ENCODE peak calls at places on chromosomes 12 and 14, in four cellular contexts. R is IMR-90, I is OCI-LY7, L is mesenchymal stem cell. P is an unnamed sample.
A peak's percentile ranks its signal among the peaks of the same experiment; 100 is the strongest.

GRCh38 chr12:88181881-88182280 is 39.8 kb downstream of the TMTC3 start:
- DNase-seq in R (no peak), I (no peak), L (no peak), P (no peak)

GRCh38 chr12:81759215-81759991 is at the start of gene PPFIA2:
- DNase-seq in R (peak; percentile 4), I (no peak), L (peak; percentile 27), P (peak; percentile 27)

GRCh38 chr14:87432698-87433097 is 560.3 kb downstream of the GALC start:
- DNase-seq in R (no peak), I (no peak), L (no peak), P (no peak)

GRCh38 chr12:6154730-6155459 is 30.4 kb upstream of the VWF start:
- DNase-seq in R (no peak), I (no peak), L (no peak), P (no peak)

GRCh38 chr12:87171356-87171755 is 857.8 kb downstream of the C12orf50 start:
- DNase-seq in R (no peak), I (no peak), L (no peak), P (no peak)

GRCh38 chr12:124848621-124849380 is 14.9 kb downstream of the SCARB1 start:
- DNase-seq in R (no peak), I (no peak), L (no peak), P (no peak)

GRCh38 chr12:92065018-92065499 is 80.6 kb downstream of the BTG1 start:
- DNase-seq in R (peak; percentile 61), I (peak; percentile 23), L (peak; percentile 61), P (no peak)

GRCh38 chr12:56581418-56582145 is 48.5 kb downstream of the BAZ2A start:
- DNase-seq in R (peak; percentile 69), I (no peak), L (no peak), P (no peak)

GRCh38 chr12:54560374-54560858 is 11.0 kb downstream of the PDE1B start:
- DNase-seq in R (peak; percentile 36), I (peak; percentile 44), L (peak; percentile 11), P (peak; percentile 74)

GRCh38 chr12:123263196-123263817 is 8.3 kb downstream of the CDK2AP1 start:
- DNase-seq in R (no peak), I (no peak), L (no peak), P (no peak)

GRCh38 chr14:94111276-94112095 is 950 bp downstream of the IFI27 start:
- DNase-seq in R (no peak), I (no peak), L (no peak), P (no peak)

GRCh38 chr14:68956728-68957127 is 22.4 kb downstream of the ACTN1 start:
- DNase-seq in R (no peak), I (no peak), L (peak; percentile 57), P (no peak)

GRCh38 chr14:99125113-99125512 is 146.9 kb downstream of the BCL11B start:
- DNase-seq in R (no peak), I (no peak), L (no peak), P (no peak)

GRCh38 chr14:105208738-105209075 is 27.6 kb upstream of the NUDT14 start:
- DNase-seq in R (no peak), I (no peak), L (no peak), P (no peak)

GRCh38 chr14:67359319-67359774 is 257 bp downstream of the ATP6V1D start:
- DNase-seq in R (peak; percentile 63), I (no peak), L (peak; percentile 76), P (no peak)

GRCh38 chr12:46711756-46712155 is 114.0 kb downstream of the SLC38A4 start:
- DNase-seq in R (peak; percentile 49), I (no peak), L (no peak), P (no peak)

GRCh38 chr12:18139989-18140596 is 50.1 kb upstream of the RERGL start:
- DNase-seq in R (peak; percentile 27), I (peak; percentile 68), L (peak; percentile 52), P (peak; percentile 15)

GRCh38 chr12:18140969-18141368 is 51.0 kb upstream of the RERGL start:
- DNase-seq in R (no peak), I (no peak), L (no peak), P (no peak)

GRCh38 chr12:18139254-18139653 is 49.3 kb upstream of the RERGL start:
- DNase-seq in R (no peak), I (peak; percentile 86), L (no peak), P (no peak)

GRCh38 chr12:18145924-18146323 is 55.9 kb upstream of the RERGL start:
- DNase-seq in R (no peak), I (no peak), L (no peak), P (no peak)

GRCh38 chr12:18141583-18141982 is 51.6 kb upstream of the RERGL start:
- DNase-seq in R (no peak), I (no peak), L (no peak), P (no peak)
- H2AFZ ChIP-seq in R (no peak overlapping the region), I (peak overlapping the region; percentile 99), L (no peak overlapping the region), P (peak overlapping the region; percentile 4)

DNA sequence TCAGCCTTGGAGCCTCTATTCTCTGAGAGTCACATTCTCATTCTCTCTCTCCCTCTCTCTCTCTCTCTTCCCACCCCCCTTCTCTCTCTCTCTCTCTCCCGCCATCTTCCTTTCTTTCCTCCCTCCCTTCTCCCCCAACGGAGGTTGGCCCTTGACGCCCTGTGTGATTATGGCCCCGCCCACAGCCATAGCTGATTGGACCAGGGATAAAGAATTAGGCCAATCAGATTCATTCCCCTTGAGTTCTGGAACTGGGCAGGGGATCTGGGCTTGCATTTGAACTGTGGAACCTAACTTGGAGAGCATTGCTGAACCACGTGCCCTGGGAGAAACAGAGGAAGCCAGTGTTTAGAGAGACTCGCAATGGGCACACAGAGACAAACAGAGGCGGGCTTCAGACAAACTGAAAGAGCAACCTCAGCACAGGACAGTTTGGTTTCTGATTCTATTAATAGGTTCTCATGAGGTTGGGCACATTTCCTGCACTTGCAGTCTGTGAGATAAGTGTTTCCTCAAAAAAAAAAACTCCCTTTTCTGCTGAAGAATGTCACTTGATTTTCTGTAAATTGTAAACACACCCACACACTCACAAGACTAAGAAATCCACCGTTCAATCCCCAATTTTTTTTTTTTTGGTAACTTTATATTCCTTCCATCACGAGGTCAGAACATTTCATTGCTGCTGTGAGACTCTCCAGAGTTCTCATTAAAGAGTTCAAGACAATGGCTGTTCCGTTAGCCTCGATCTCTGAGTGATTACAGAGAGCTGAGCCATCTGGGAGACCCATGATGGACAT is 3.6 kb upstream of the P2RX7 start:
- DNase-seq in R (peak; percentile 27), I (peak; percentile 89), L (peak; percentile 97), P (no peak)
- H3K27ac ChIP-seq in R (no peak overlapping the region), I (peak overlapping the region; percentile 57), L (no peak overlapping the region), P (no peak overlapping the region)

GRCh38 chr12:67208326-67209067 is 60.7 kb upstream of the CAND1 start:
- DNase-seq in R (no peak), I (no peak), L (no peak), P (no peak)

GRCh38 chr12:67211029-67211428 is 58.1 kb upstream of the CAND1 start:
- DNase-seq in R (no peak), I (no peak), L (no peak), P (no peak)

DNA sequence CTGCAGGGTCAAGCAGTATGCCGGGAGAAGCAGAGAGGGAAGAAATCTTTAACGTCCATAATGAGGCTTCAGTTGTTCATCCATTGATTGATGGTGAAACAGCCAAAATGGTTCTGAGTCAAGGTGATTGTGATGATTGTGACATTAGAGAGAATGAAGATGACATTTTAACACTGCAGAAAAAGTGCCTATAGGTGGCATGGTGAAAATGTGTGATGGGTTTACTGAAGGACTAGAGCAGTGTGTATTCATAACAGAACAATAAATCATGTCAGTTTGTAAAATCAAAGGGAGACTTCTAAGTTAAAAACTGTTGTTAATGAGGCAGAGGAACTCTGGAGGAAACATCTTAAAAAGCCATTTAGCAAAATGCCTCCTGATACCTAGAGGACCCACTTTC is 57.7 kb upstream of the CAND1 start:
- DNase-seq in R (no peak), I (no peak), L (no peak), P (no peak)
- H2AFZ ChIP-seq in R (no peak overlapping the region), I (no peak overlapping the region), L (no peak overlapping the region), P (no peak overlapping the region)

GRCh38 chr14:47585447-47585846 is 90.0 kb downstream of the MDGA2 start:
- DNase-seq in R (no peak), I (no peak), L (no peak), P (no peak)
- H3K27ac ChIP-seq in R (no peak overlapping the region), I (no peak overlapping the region), L (no peak overlapping the region), P (no peak overlapping the region)

GRCh38 chr14:55373784-55374725 is 37.6 kb downstream of the ATG14 start:
- DNase-seq in R (peak; percentile 77), I (peak; percentile 5), L (peak; percentile 72), P (no peak)
- H2AFZ ChIP-seq in R (no peak overlapping the region), I (no peak overlapping the region), L (no peak overlapping the region), P (no peak overlapping the region)

DNA sequence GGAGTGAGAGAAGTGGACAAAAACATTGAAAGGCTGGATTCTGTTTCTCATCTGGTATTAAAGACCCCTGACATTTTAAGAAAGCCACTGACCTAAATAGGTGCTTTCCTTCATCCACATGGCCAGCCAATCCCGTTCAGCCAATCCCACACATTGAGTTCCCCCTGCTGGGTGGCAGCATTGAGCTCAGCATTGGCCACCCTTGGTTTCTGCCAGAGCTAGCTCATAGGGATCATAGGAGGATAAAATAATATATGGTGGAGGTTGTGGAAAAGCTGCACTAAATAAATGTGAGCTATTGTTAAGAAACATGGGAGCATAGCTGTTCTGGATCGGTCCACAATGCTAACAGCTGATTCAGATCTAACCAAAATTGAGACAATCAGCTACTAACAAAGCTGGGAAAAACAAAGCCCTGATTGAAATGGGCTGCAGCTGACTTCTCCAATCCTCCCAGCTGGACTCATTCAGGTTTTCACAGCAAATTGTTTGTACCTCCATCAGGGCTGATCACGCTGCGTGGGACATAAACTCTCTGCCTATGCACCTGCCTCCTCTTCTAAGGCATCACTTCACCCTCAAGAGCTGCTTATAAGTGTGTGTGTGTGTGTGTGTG is 256.5 kb downstream of the EMP1 start:
- DNase-seq in R (no peak), I (no peak), L (no peak), P (no peak)
- H3K27ac ChIP-seq in R (no peak overlapping the region), I (no peak overlapping the region), L (no peak overlapping the region), P (no peak overlapping the region)

DNA sequence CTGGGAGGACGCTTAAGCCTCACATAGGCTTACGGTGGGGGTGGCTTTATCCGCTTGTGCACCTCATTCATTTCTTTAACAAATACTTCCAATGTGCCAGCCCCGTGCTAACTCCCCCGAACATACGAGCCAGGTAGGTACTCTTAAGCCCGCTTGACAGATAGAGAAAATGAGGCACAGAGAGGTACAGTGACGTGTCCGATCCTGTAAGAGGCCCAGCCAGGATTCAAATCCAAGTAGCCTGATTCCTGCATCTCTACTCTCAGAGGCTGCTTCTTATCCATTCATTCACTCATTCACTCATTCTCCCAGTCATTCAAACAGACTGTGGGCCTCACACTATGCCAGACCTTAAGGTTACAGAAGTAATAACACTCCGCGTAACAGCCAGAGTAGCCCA is 477 bp downstream of the OAS3 start:
- DNase-seq in R (no peak), I (peak; percentile 11), L (peak; percentile 11), P (no peak)
- H2AFZ ChIP-seq in R (peak overlapping the region; percentile 99), I (peak overlapping the region; percentile 91), L (peak overlapping the region; percentile 72), P (peak overlapping the region; percentile 91)

P was measured in neuronal stem cell.